ENCODE peak calls at places on chromosomes 6 and 20, in ten cellular contexts. C is T-helper 2 cell; A is Right ventricle myocardium superior; T is kidney glomerular epithelial cell; D is activated CD4-positive, alpha-beta memory T cell treated with anti-CD3 and anti-CD28 coated beads for 36 hours; R is NCI-H446 treated with DMSO at 0.1 percent for 48 hours; J is NCI-H1105; B is breast epithelium; K is pons; O is HS-27A. G is an unnamed sample.

GRCh38 chr6:110398778-110399177 is 16.6 kb downstream of the DDO start:
- DNase-seq in C (no peak), A (no peak), T (no peak), D (no peak), R (no peak), J (no peak), B (no peak), K (no peak), O (no peak), G (no peak)

GRCh38 chr20:62334881-62335280 is 32.1 kb downstream of the ADRM1 start:
- DNase-seq in C (no peak), A (no peak), T (no peak), D (no peak), R (no peak), J (no peak), B (no peak), K (no peak), O (no peak), G (no peak)

GRCh38 chr6:159117031-159117430 is 52.2 kb upstream of the FNDC1 start:
- DNase-seq in C (no peak), A (no peak), T (no peak), D (no peak), R (peak), J (no peak), B (peak), K (no peak), O (no peak), G (no peak)

GRCh38 chr6:40395066-40395697 is 192.0 kb downstream of the LRFN2 start:
- DNase-seq in C (no peak), A (no peak), T (no peak), D (no peak), R (no peak), J (no peak), B (no peak), K (no peak), O (no peak), G (no peak)

GRCh38 chr6:153208706-153209105 is 77.6 kb upstream of the RGS17 start:
- DNase-seq in C (no peak), A (peak), T (no peak), D (no peak), R (no peak), J (no peak), B (no peak), K (peak), O (no peak), G (no peak)

GRCh38 chr20:13819885-13820645 is 35.2 kb downstream of the NDUFAF5 start:
- DNase-seq in C (no peak), A (no peak), T (peak), D (peak), R (peak), J (peak), B (peak), K (peak), O (peak), G (peak)

GRCh38 chr6:36759177-36759757 is 61.6 kb downstream of the RAB44 start:
- DNase-seq in C (peak), A (peak), T (peak), D (peak), R (peak), J (peak), B (peak), K (peak), O (peak), G (peak)

GRCh38 chr6:141153563-141153962 is 979.2 kb upstream of the GJE1 start:
- DNase-seq in C (peak), A (no peak), T (no peak), D (peak), R (no peak), J (no peak), B (no peak), K (no peak), O (no peak), G (no peak)

GRCh38 chr20:8076505-8077498 is 55.3 kb upstream of the PLCB1 start:
- DNase-seq in C (no peak), A (no peak), T (no peak), D (no peak), R (no peak), J (no peak), B (no peak), K (no peak), O (no peak), G (no peak)

GRCh38 chr20:64164123-64164836 is at the start of gene MYT1:
- DNase-seq in C (no peak), A (peak), T (no peak), D (no peak), R (peak), J (peak), B (no peak), K (no peak), O (no peak), G (peak)

GRCh38 chr20:32612831-32613595 is 27.9 kb upstream of the NOL4L start:
- DNase-seq in C (no peak), A (no peak), T (no peak), D (no peak), R (no peak), J (no peak), B (no peak), K (no peak), O (no peak), G (no peak)

GRCh38 chr6:8017705-8018104 is 46.5 kb downstream of the BLOC1S5 start:
- DNase-seq in C (no peak), A (no peak), T (no peak), D (no peak), R (no peak), J (no peak), B (no peak), K (no peak), O (no peak), G (no peak)

GRCh38 chr6:16544006-16544405 is 217.3 kb downstream of the ATXN1 start:
- DNase-seq in C (no peak), A (peak), T (peak), D (no peak), R (no peak), J (no peak), B (no peak), K (no peak), O (no peak), G (no peak)

GRCh38 chr20:39651645-39652340 is 689.6 kb downstream of the DHX35 start:
- DNase-seq in C (no peak), A (no peak), T (no peak), D (no peak), R (no peak), J (no peak), B (no peak), K (no peak), O (no peak), G (no peak)

GRCh38 chr6:45305546-45305945 is 22.6 kb upstream of the RUNX2 start:
- DNase-seq in C (no peak), A (no peak), T (no peak), D (no peak), R (no peak), J (no peak), B (no peak), K (no peak), O (no peak), G (no peak)

GRCh38 chr6:7542878-7543394 is 1.5 kb downstream of the DSP start:
- DNase-seq in C (no peak), A (peak), T (peak), D (no peak), R (no peak), J (peak), B (peak), K (no peak), O (no peak), G (peak)

GRCh38 chr20:57022306-57022705 is 244.1 kb downstream of the BMP7 start:
- DNase-seq in C (no peak), A (no peak), T (no peak), D (no peak), R (no peak), J (no peak), B (no peak), K (no peak), O (no peak), G (no peak)

GRCh38 chr6:25655746-25656145 is 3.7 kb downstream of the SCGN start:
- DNase-seq in C (no peak), A (no peak), T (no peak), D (no peak), R (peak), J (no peak), B (no peak), K (no peak), O (no peak), G (no peak)

GRCh38 chr6:143952386-143952785 is 55.7 kb downstream of the PLAGL1 start:
- DNase-seq in C (no peak), A (no peak), T (no peak), D (no peak), R (no peak), J (no peak), B (no peak), K (no peak), O (no peak), G (no peak)

GRCh38 chr6:145137425-145137824 is 597.9 kb downstream of the EPM2A start:
- DNase-seq in C (no peak), A (no peak), T (no peak), D (no peak), R (no peak), J (no peak), B (no peak), K (no peak), O (no peak), G (no peak)

GRCh38 chr6:138426500-138427123 is 22.6 kb downstream of the HEBP2 start:
- DNase-seq in C (no peak), A (no peak), T (no peak), D (no peak), R (no peak), J (no peak), B (no peak), K (no peak), O (no peak), G (no peak)

GRCh38 chr6:53250761-53251672 is 97.7 kb downstream of the ELOVL5 start:
- DNase-seq in C (no peak), A (no peak), T (peak), D (no peak), R (no peak), J (no peak), B (no peak), K (no peak), O (no peak), G (no peak)

GRCh38 chr6:21158873-21159272 is 434.7 kb upstream of the SOX4 start:
- DNase-seq in C (no peak), A (no peak), T (no peak), D (no peak), R (no peak), J (no peak), B (no peak), K (no peak), O (no peak), G (no peak)

GRCh38 chr6:74606488-74607135 is 599.2 kb downstream of the COL12A1 start:
- DNase-seq in C (no peak), A (no peak), T (peak), D (no peak), R (no peak), J (no peak), B (no peak), K (no peak), O (peak), G (no peak)

GRCh38 chr6:40803897-40804702 is 216.9 kb upstream of the LRFN2 start:
- DNase-seq in C (no peak), A (no peak), T (no peak), D (no peak), R (no peak), J (no peak), B (no peak), K (peak), O (no peak), G (no peak)

GRCh38 chr6:94511502-94512088 is 1065.7 kb upstream of the MANEA start:
- DNase-seq in C (no peak), A (no peak), T (no peak), D (no peak), R (no peak), J (no peak), B (no peak), K (no peak), O (no peak), G (no peak)

GRCh38 chr20:34904202-34904621 is 27.8 kb downstream of the ACSS2 start:
- DNase-seq in C (no peak), A (no peak), T (no peak), D (no peak), R (no peak), J (no peak), B (no peak), K (peak), O (no peak), G (no peak)

GRCh38 chr6:43582911-43583310 is 6.9 kb downstream of the POLH start:
- DNase-seq in C (no peak), A (no peak), T (no peak), D (no peak), R (no peak), J (no peak), B (no peak), K (no peak), O (no peak), G (no peak)

GRCh38 chr6:107102414-107102805 is 12.9 kb downstream of the BEND3 start:
- DNase-seq in C (no peak), A (no peak), T (no peak), D (no peak), R (peak), J (no peak), B (no peak), K (no peak), O (no peak), G (no peak)

GRCh38 chr6:43966806-43967575 is 160.3 kb downstream of the MRPL14 start:
- DNase-seq in C (no peak), A (no peak), T (no peak), D (no peak), R (no peak), J (no peak), B (peak), K (no peak), O (no peak), G (no peak)

GRCh38 chr6:136989591-136990578 is 54.9 kb downstream of the IL20RA start:
- DNase-seq in C (no peak), A (peak), T (no peak), D (no peak), R (no peak), J (no peak), B (no peak), K (no peak), O (no peak), G (peak)

GRCh38 chr6:17476506-17476905 is 83.1 kb downstream of the CAP2 start:
- DNase-seq in C (no peak), A (no peak), T (no peak), D (no peak), R (no peak), J (no peak), B (no peak), K (no peak), O (no peak), G (no peak)

GRCh38 chr20:63850689-63851547 is 10.4 kb upstream of the ABHD16B start:
- DNase-seq in C (no peak), A (no peak), T (no peak), D (peak), R (no peak), J (no peak), B (no peak), K (no peak), O (no peak), G (no peak)

GRCh38 chr6:161076211-161076677 is 84.7 kb downstream of the MAP3K4 start:
- DNase-seq in C (peak), A (no peak), T (no peak), D (peak), R (no peak), J (no peak), B (no peak), K (no peak), O (no peak), G (no peak)

G was measured in NCI-H1930.